ENCODE peak calls at places on chromosomes 5 and 9, in six cellular contexts. E is right atrium auricular region, Y is endothelial cell, K is choroid plexus epithelial cell, O is HFF-Myc, G is bronchial epithelial cell. H is an unnamed sample.

GRCh38 chr9:37412431-37413151 is 9.9 kb upstream of the GRHPR start:
- DNase-seq in Y (no peak), E (no peak), O (no peak), G (no peak), K (peak), H (peak)

GRCh38 chr5:169099801-169100734 is 200.9 kb downstream of the SLIT3 start:
- DNase-seq in Y (no peak), E (peak), K (no peak), O (no peak), G (no peak), H (peak)

GRCh38 chr5:154288145-154288544 is 97.6 kb downstream of the GALNT10 start:
- DNase-seq in O (no peak), G (no peak), Y (no peak), E (no peak), K (peak), H (no peak)

GRCh38 chr5:95798545-95798944 is 24.0 kb downstream of the GLRX start:
- DNase-seq in G (no peak), E (no peak), O (no peak), Y (no peak), K (no peak), H (no peak)

GRCh38 chr5:39219433-39219832 is at the start of gene FYB1:
- DNase-seq in G (peak), Y (no peak), E (peak), O (no peak), K (no peak), H (peak)

GRCh38 chr9:114742947-114743346 is 61.0 kb upstream of the TEX48 start:
- DNase-seq in E (no peak), G (peak), K (no peak), O (no peak), Y (no peak), H (no peak)

GRCh38 chr9:96719538-96720315 is 58.2 kb downstream of the ZNF510 start:
- DNase-seq in E (no peak), K (no peak), G (peak), Y (no peak), O (no peak), H (no peak)

GRCh38 chr9:23820731-23821399 is 5.2 kb downstream of the ELAVL2 start:
- DNase-seq in Y (peak), G (no peak), O (no peak), K (no peak), E (no peak), H (peak)

GRCh38 chr5:124451721-124452383 is 294.6 kb downstream of the ZNF608 start:
- DNase-seq in K (no peak), O (no peak), E (no peak), Y (no peak), G (no peak), H (no peak)

GRCh38 chr9:77838986-77839385 is 190.9 kb upstream of the GNA14 start:
- DNase-seq in K (no peak), E (no peak), O (no peak), Y (no peak), G (no peak), H (no peak)

GRCh38 chr5:154367101-154367500 is 78.7 kb upstream of the SAP30L start:
- DNase-seq in E (no peak), Y (no peak), K (peak), G (peak), O (no peak), H (peak)

GRCh38 chr5:25006734-25007133 is 362.0 kb upstream of the CDH10 start:
- DNase-seq in G (peak), O (no peak), E (no peak), Y (peak), K (no peak), H (peak)

GRCh38 chr5:54098267-54098666 is 212.1 kb downstream of the ARL15 start:
- DNase-seq in E (no peak), K (no peak), O (no peak), G (no peak), Y (no peak), H (no peak)

GRCh38 chr9:82132024-82132423 is 143.5 kb downstream of the SPATA31D1 start:
- DNase-seq in G (no peak), E (no peak), K (no peak), Y (no peak), O (no peak), H (no peak)

GRCh38 chr9:130825051-130825651 is 9.9 kb upstream of the ABL1 start:
- DNase-seq in E (no peak), K (peak), G (no peak), Y (no peak), O (no peak), H (peak)

GRCh38 chr5:94218374-94218773 is 400.0 kb downstream of the KIAA0825 start:
- DNase-seq in O (no peak), K (peak), Y (no peak), G (peak), E (no peak), H (no peak)

GRCh38 chr5:1499851-1500250 is 23.9 kb downstream of the LPCAT1 start:
- DNase-seq in E (no peak), K (no peak), Y (no peak), G (no peak), O (no peak), H (no peak)

GRCh38 chr5:57195060-57195459 is 21.2 kb downstream of the GPBP1 start:
- DNase-seq in Y (no peak), O (no peak), E (no peak), K (no peak), G (no peak), H (no peak)

GRCh38 chr5:32630867-32631491 is 45.6 kb downstream of the SUB1 start:
- DNase-seq in G (no peak), Y (no peak), E (no peak), K (no peak), O (no peak), H (no peak)

GRCh38 chr5:32627219-32627880 is 42.0 kb downstream of the SUB1 start:
- DNase-seq in O (no peak), K (peak), Y (no peak), E (no peak), G (no peak), H (no peak)

GRCh38 chr5:32625106-32625505 is 39.7 kb downstream of the SUB1 start:
- DNase-seq in G (no peak), O (peak), E (no peak), Y (no peak), K (peak), H (no peak)

DNA sequence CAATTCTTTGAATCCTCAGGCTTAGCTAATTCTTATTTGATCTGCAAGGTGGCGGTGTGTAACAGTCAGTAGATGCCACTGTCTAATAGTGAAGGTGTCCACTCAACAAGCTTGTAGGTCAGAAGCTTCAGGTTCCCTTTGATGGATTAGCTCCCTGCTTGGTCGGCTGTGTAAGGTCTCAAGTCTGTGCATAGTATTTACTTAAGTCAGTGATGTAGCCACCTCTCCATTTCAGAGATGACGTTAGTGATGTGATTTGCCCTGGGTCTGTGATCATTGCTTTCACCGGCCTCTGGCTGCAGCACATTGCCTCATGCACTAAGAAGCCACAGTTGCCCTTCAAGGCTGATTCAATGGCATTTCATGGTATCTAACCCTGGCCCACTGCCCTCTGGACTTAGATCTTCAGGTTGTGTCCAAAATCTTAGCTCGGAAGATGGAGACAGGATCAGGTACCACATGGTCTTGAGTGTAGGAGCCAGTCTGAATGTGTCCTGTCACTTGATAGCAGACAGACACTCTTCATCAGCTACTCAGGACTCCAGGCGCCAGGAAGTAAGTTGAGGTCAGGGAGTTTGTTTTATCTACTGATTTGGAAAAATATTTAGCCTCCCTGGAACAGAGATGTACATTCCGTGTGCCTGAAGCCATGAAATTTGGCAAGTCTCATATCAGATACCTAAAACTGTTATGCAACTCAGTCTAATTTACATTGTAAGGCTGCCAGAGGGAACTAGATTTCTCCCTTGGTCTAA is 42.9 kb downstream of the SUB1 start:
- DNase-seq in K (peak), E (peak), Y (no peak), O (no peak), G (no peak), H (peak)
- TF ChIP-seq CTCF in K (no peak), E (no peak), Y (no peak), O (no peak), G (no peak), H (no peak)

GRCh38 chr5:158739941-158740340 is 359.8 kb downstream of the EBF1 start:
- DNase-seq in E (peak), G (no peak), O (no peak), Y (no peak), K (peak), H (no peak)
- TF ChIP-seq CTCF in E (peak), G (no peak), O (peak), Y (no peak), K (peak), H (no peak)

DNA sequence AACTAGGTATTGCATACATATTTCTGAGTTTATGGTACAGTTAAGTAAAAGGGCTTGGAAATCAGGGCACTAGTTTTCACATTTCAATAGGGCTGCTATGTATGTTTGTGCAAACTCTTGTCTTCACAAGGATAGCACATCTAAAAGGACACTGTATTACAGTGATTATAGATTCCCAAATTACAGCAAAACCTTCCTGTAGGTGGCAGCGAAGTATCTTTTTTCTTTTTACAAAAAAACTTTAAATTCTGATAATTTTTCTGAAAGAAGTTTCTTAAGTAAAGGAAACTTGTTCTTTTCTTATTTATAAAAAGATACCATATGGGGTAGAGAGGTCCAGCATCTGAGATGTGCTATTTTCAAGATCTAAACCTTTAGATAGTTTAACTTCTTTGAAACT is 337.8 kb downstream of the PTPRD start:
- DNase-seq in G (no peak), E (no peak), K (peak), O (no peak), Y (no peak), H (no peak)
- TF ChIP-seq CTCF in G (no peak), E (no peak), K (no peak), O (no peak), Y (no peak), H (no peak)

DNA sequence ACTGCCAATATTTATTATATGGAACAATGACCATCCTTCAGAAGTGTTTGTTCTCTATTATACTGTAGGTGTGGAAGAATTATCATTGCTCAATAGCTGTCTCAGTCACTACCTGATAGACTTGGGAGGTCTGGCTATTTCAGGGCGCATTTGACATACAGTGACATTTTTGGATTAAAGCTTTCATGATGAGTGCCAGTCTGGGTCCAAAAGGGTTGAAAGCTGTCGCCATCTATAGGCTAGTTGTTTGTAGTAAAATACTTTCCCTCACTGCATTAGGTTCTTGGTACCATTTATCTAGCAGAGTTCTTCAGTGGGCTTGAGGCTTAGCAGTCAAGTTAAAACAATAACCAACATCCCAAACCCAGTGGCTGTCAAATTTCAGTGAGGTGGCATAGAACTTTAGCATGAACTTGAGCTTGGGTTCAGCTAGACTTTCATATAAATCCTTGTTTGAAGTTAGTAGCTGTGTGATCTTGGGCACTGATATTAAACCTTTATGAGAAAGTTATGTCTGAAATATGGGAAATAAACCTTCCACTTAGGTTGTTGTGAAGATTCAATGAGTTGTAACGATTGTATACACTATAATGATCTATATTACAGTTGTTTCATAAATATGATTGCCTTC is 110.5 kb upstream of the CDKN2B start:
- DNase-seq in O (no peak), E (no peak), K (peak), G (peak), Y (no peak), H (no peak)
- TF ChIP-seq CTCF in O (peak), E (peak), K (peak), G (peak), Y (no peak), H (no peak)

GRCh38 chr5:55188656-55189380 is 15.8 kb upstream of the CDC20B start:
- DNase-seq in O (no peak), K (no peak), E (no peak), Y (no peak), G (no peak), H (no peak)

GRCh38 chr5:55191165-55191564 is 18.2 kb upstream of the CDC20B start:
- DNase-seq in E (no peak), Y (no peak), K (no peak), G (peak), O (no peak), H (peak)

DNA sequence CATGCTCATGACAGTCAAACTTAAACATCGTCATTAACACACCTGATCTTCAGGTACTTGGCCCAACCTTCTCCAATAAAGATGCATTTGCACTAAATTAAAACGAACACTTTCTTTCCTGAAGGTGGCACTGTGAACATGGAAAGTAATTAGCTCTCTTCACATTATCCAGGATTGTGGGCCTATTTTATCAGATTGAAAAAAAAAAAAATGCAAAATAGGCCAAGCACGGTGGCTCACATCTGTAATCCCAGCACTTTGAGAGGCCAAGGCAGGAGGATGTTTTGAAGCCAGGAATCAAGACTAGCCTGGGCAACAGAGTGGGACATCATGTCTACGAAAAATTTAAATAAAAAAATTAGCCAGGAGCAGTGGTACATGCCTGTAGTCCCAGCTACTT is 14.4 kb upstream of the CDC20B start:
- DNase-seq in G (peak), E (no peak), Y (no peak), O (no peak), K (peak), H (peak)
- TF ChIP-seq CTCF in G (peak), E (peak), Y (no peak), O (no peak), K (peak), H (peak)

H was measured in MCF 10A.